ENCODE peak calls at places on chromosomes 16 and 17, in ten cellular contexts. R, I, B, A, E, H, J, V, X and S are unnamed samples.

GRCh38 chr17:39669897-39670735 is 1.9 kb downstream of the PNMT start:
- DNase-seq in I (no peak), B (no peak), A (no peak), J (no peak), R (no peak), X (no peak), H (no peak), E (no peak), V (no peak), S (peak)

GRCh38 chr16:14164916-14165684 is 94.0 kb downstream of the MRTFB start:
- DNase-seq in V (no peak), I (no peak), H (no peak), J (no peak), R (no peak), A (no peak), B (no peak), X (no peak), E (no peak), S (no peak)

GRCh38 chr16:2170080-2170479 is 14.5 kb downstream of the TRAF7 start:
- DNase-seq in X (no peak), E (no peak), V (no peak), R (peak), H (no peak), B (no peak), I (no peak), A (no peak), J (no peak), S (no peak)

GRCh38 chr17:1031711-1032110 is 34.8 kb downstream of the TIMM22 start:
- DNase-seq in J (no peak), E (no peak), R (peak), V (no peak), I (peak), A (peak), H (no peak), X (no peak), B (no peak), S (no peak)

GRCh38 chr16:57530531-57531252 is 5.7 kb downstream of the CCDC102A start:
- DNase-seq in X (peak), R (no peak), A (no peak), H (peak), I (no peak), E (no peak), B (no peak), J (no peak), V (no peak), S (no peak)

GRCh38 chr16:89902980-89903379 is 15.7 kb upstream of the MC1R start:
- DNase-seq in H (no peak), A (no peak), R (no peak), E (no peak), I (no peak), X (no peak), B (peak), V (no peak), J (no peak), S (no peak)

GRCh38 chr16:56965149-56965938 is 3.6 kb downstream of the CETP start:
- DNase-seq in A (no peak), X (no peak), V (no peak), R (no peak), J (no peak), I (no peak), H (no peak), E (no peak), B (no peak), S (no peak)

GRCh38 chr17:73551756-73552155 is 92.5 kb downstream of the SDK2 start:
- DNase-seq in I (no peak), A (peak), H (no peak), V (no peak), E (no peak), R (no peak), B (no peak), X (no peak), J (no peak), S (no peak)

GRCh38 chr17:8991514-8992285 is 26.2 kb upstream of the PIK3R5 start:
- DNase-seq in V (no peak), X (peak), R (peak), H (no peak), B (peak), A (peak), I (peak), J (peak), E (peak), S (peak)

GRCh38 chr16:50615891-50616290 is 65.2 kb downstream of the SNX20 start:
- DNase-seq in H (no peak), X (no peak), J (no peak), A (no peak), I (peak), R (no peak), B (no peak), V (no peak), E (no peak), S (no peak)

GRCh38 chr16:23324727-23325126 is 22.6 kb downstream of the SCNN1B start:
- DNase-seq in A (no peak), X (peak), H (peak), V (no peak), R (no peak), B (peak), I (no peak), J (peak), E (no peak), S (no peak)

GRCh38 chr16:369866-370436 is 387 bp downstream of the MRPL28 start:
- DNase-seq in X (no peak), V (no peak), B (no peak), H (peak), R (peak), I (no peak), A (no peak), E (peak), J (peak), S (no peak)

GRCh38 chr16:73464834-73465233 is 416.9 kb upstream of the ZFHX3 start:
- DNase-seq in V (no peak), R (no peak), I (no peak), A (no peak), J (no peak), H (no peak), B (no peak), X (peak), E (peak), S (no peak)

GRCh38 chr17:74404802-74405201 is 27.1 kb upstream of the GPRC5C start:
- DNase-seq in J (no peak), A (no peak), X (no peak), R (no peak), B (no peak), V (no peak), I (no peak), E (no peak), H (no peak), S (no peak)

GRCh38 chr17:34081269-34081668 is 173.8 kb upstream of the CCL2 start:
- DNase-seq in A (peak), J (no peak), R (peak), E (no peak), I (no peak), V (no peak), X (no peak), H (no peak), B (no peak), S (peak)

GRCh38 chr16:50674831-50675230 is 6.3 kb downstream of the SNX20 start:
- DNase-seq in V (no peak), H (no peak), E (no peak), J (no peak), I (no peak), A (no peak), R (no peak), B (no peak), X (no peak), S (no peak)

GRCh38 chr17:9200197-9200662 is 178.9 kb downstream of the NTN1 start:
- DNase-seq in B (no peak), X (no peak), J (no peak), E (no peak), H (no peak), R (no peak), A (no peak), V (no peak), I (no peak), S (no peak)

GRCh38 chr16:23676924-23677480 is 1.7 kb upstream of the PLK1 start:
- DNase-seq in H (no peak), X (peak), E (no peak), B (no peak), I (peak), V (no peak), A (no peak), J (no peak), R (no peak), S (no peak)

GRCh38 chr17:28925912-28926365 is 23.1 kb upstream of the DHRS13 start:
- DNase-seq in R (no peak), V (no peak), E (no peak), A (no peak), J (peak), H (no peak), B (no peak), X (no peak), I (peak), S (no peak)

GRCh38 chr17:48181653-48182052 is 74.1 kb downstream of the SNX11 start:
- DNase-seq in E (no peak), V (no peak), B (peak), J (peak), I (peak), A (peak), H (no peak), X (no peak), R (peak), S (peak)

GRCh38 chr17:81541123-81541522 is 11.0 kb downstream of the FAAP100 start:
- DNase-seq in A (no peak), R (no peak), X (no peak), B (no peak), E (no peak), I (no peak), H (no peak), V (no peak), J (no peak), S (no peak)

DNA sequence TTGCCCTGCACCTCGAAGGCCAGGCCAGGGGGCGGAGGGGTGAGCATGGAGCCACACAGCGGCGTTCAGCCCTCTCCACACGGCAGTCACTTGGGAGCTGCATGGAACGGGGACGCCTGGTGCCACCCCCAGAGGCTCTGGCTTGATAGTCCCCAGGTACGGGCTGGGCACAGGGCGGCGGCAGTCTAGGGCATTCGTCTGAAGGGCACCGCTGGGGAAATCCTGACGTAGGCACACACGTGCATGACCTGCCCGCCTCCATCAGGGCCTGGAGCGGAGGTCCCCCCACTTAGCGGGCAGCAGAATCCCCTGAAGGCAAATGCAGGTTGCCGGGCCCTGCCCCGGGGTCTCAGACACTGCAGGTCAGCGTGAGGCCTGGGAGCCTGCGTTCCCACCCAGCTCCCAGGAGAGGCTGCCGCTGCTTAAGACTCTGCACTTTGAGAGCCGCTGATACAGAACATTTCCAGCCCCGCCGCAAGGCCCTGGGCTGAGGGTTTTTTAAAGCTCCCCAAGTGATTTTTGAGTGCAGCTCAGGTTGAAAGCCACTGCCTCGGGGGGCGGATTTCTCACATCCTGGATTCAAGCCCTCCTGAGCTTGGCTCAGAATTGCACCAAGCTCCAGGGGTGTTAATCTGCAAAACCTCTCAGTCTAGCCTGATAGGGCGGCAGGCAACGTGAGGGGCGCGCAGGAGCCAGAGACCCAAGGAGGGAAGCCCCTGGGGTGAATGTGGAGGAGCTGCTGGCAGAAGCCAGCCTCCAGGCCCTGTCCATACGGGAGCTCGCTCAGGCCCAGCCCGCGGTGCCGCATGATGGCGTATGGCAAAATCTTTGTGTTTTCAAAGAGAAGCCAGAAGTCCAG is 182.4 kb upstream of the GSE1 start:
- DNase-seq in J (no peak), I (no peak), E (no peak), H (no peak), A (no peak), V (no peak), X (no peak), B (no peak), R (no peak), S (no peak)
- TF ChIP-seq CTCF in J (no peak), I (no peak), E (no peak), H (no peak), A (no peak), V (no peak), X (no peak), B (no peak), R (no peak), S (no peak)

GRCh38 chr16:63530208-63530607 is 1494.0 kb upstream of the CDH8 start:
- DNase-seq in R (no peak), I (no peak), H (no peak), B (no peak), E (no peak), J (no peak), X (no peak), A (no peak), V (no peak), S (no peak)
- TF ChIP-seq CTCF in R (no peak), I (no peak), H (no peak), B (no peak), E (peak), J (no peak), X (no peak), A (peak), V (no peak), S (no peak)

GRCh38 chr17:33049781-33050414 is 58.3 kb downstream of the SPACA3 start:
- DNase-seq in B (peak), V (peak), R (peak), E (peak), J (peak), I (peak), X (no peak), H (peak), A (peak), S (peak)
- TF ChIP-seq CTCF in B (peak), V (peak), R (peak), E (peak), J (peak), I (peak), X (no peak), H (peak), A (peak), S (peak)

GRCh38 chr16:30046178-30046577 is 15.1 kb upstream of the TLCD3B start:
- DNase-seq in A (no peak), V (no peak), J (no peak), I (no peak), B (no peak), E (no peak), X (no peak), R (no peak), H (no peak), S (no peak)

GRCh38 chr16:30046588-30046987 is 15.5 kb upstream of the TLCD3B start:
- DNase-seq in A (no peak), V (no peak), B (no peak), R (no peak), X (no peak), J (no peak), E (no peak), I (no peak), H (no peak), S (no peak)

GRCh38 chr16:30040221-30040620 is 9.2 kb upstream of the TLCD3B start:
- DNase-seq in I (no peak), J (no peak), X (no peak), B (no peak), H (no peak), V (no peak), R (no peak), A (no peak), E (no peak), S (no peak)

GRCh38 chr16:30041841-30042240 is 10.8 kb upstream of the TLCD3B start:
- DNase-seq in I (peak), E (no peak), B (no peak), X (no peak), H (no peak), R (no peak), J (peak), V (no peak), A (peak), S (peak)
- TF ChIP-seq CTCF in I (peak), E (peak), B (peak), X (no peak), H (peak), R (peak), J (peak), V (peak), A (peak), S (peak)

GRCh38 chr16:84138824-84139627 is 6.0 kb downstream of the HSDL1 start:
- DNase-seq in V (no peak), E (no peak), H (no peak), I (peak), B (peak), J (no peak), R (no peak), A (peak), X (no peak), S (peak)

GRCh38 chr16:84138500-84138823 is 6.5 kb downstream of the HSDL1 start:
- DNase-seq in I (no peak), R (no peak), B (no peak), H (no peak), X (no peak), V (no peak), E (no peak), J (no peak), A (no peak), S (no peak)

GRCh38 chr16:84136331-84137125 is 8.4 kb downstream of the HSDL1 start:
- DNase-seq in R (no peak), B (no peak), A (no peak), I (no peak), X (no peak), J (no peak), H (no peak), E (no peak), V (no peak), S (no peak)

GRCh38 chr16:84137769-84138357 is 7.1 kb downstream of the HSDL1 start:
- DNase-seq in H (no peak), V (no peak), I (no peak), J (no peak), R (no peak), B (no peak), A (no peak), E (no peak), X (no peak), S (no peak)

GRCh38 chr16:84137287-84137686 is 7.7 kb downstream of the HSDL1 start:
- DNase-seq in H (no peak), X (no peak), J (no peak), B (no peak), I (no peak), V (no peak), A (no peak), E (no peak), R (no peak), S (no peak)
- TF ChIP-seq CTCF in H (no peak), X (no peak), J (no peak), B (no peak), I (no peak), V (no peak), A (no peak), E (no peak), R (no peak), S (no peak)

DNA sequence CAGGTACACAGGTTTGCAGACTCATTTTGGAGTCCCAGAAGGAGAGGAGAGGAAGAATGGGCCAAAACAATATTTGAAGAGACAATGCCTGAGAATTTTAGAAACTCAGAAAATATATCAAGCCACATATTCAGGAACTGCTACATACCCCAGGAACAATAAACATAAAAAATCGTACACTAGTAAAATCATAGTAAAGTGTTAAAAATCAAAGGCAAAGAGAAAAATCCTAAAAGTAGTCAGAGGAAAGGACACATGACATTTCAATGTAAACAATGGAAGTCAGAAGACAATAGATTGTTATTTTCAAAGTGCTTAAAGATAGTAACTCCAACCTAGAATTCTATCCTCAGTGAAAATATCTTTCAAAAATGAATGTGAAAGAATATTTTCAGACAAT is 28.5 kb upstream of the NACA2 start:
- DNase-seq in H (no peak), I (no peak), V (no peak), R (no peak), A (peak), E (no peak), J (peak), B (no peak), X (no peak), S (no peak)
- TF ChIP-seq CTCF in H (no peak), I (no peak), V (no peak), R (no peak), A (no peak), E (no peak), J (no peak), B (no peak), X (no peak), S (no peak)

DNA sequence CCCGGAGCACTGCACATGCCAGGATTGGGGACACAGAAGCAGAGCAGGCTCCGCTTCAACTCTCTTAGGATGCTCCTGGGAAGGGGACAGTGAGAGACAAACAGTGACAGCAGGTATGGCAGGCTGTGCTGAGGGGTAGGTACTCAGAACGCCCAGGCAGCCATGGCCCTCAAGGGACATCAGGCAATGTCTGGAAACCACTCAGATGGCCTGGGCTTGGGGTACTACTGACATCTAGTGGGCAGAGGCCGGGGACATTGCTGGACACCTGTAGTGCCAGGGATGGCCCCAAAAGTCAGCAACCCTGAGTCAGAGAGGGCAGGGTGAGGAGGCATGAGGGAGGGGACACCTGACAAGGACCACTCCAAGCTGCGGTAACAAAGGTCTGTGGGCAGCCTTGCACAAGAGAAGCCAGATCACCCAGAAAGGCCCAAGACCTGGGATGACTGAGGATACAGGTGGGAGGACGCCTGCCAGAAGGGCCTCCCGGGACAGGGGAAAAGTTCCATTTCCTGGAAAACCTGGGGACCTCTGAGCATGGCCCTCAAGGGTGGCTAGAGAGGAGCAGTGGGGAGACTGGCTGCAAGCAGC is 21.2 kb downstream of the PEMT start:
- DNase-seq in H (peak), R (peak), X (no peak), J (peak), I (peak), V (no peak), B (peak), A (no peak), E (no peak), S (peak)
- TF ChIP-seq CTCF in H (peak), R (no peak), X (no peak), J (peak), I (peak), V (no peak), B (peak), A (peak), E (peak), S (peak)

GRCh38 chr17:3298260-3298659 is at the start of gene OR3A1:
- DNase-seq in X (no peak), I (no peak), B (no peak), J (no peak), R (no peak), H (no peak), A (no peak), V (no peak), E (no peak), S (no peak)

DNA sequence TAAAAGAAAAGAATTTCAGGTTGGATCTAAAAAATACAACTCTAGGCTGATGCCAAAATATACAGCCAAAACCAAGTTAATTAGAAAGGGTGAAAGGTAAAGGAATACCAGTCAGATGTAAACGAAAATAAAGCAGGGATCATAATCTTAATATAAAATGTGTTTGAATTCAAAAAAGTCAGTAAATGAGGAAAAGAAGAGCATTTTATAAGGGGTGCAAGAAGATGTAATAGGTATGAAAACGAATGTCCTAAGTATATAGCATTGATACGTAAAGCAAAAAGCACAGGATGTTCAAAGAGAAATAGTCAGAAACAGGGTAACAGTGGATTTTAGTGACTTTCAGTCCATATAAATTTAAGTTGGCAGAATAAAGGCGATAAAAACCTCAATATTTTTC is 2.5 kb downstream of the OR3A1 start:
- DNase-seq in I (no peak), J (no peak), H (no peak), A (no peak), B (no peak), E (no peak), V (no peak), X (no peak), R (no peak), S (no peak)
- TF ChIP-seq CTCF in I (no peak), J (no peak), H (no peak), A (no peak), B (no peak), E (no peak), V (no peak), X (no peak), R (no peak), S (no peak)